ENCODE peak calls at places on chromosomes 11 and 22, in six cellular contexts. One of them, this sample, is unnamed.

GRCh38 chr22:27982106-27982505 is 63.0 kb upstream of the PITPNB start:
- DNase-seq in HFF-Myc: no peak
- DNase-seq in endodermal cell: peak; percentile 29
- DNase-seq in body of pancreas: no peak
- DNase-seq in CD8-positive, alpha-beta T cell: no peak
- DNase-seq in foreskin fibroblast: no peak
- DNase-seq in this sample: no peak

GRCh38 chr22:38203090-38203810 is 1.5 kb downstream of the MAFF start:
- DNase-seq in HFF-Myc: no peak
- DNase-seq in endodermal cell: peak; percentile 84
- DNase-seq in body of pancreas: peak; percentile 79
- DNase-seq in CD8-positive, alpha-beta T cell: peak; percentile 27
- DNase-seq in foreskin fibroblast: peak; percentile 52
- DNase-seq in this sample: no peak

GRCh38 chr22:38923463-38924196 is 33.8 kb upstream of the APOBEC3A start:
- DNase-seq in HFF-Myc: peak; percentile 92
- DNase-seq in endodermal cell: peak; percentile 69
- DNase-seq in body of pancreas: peak; percentile 85
- DNase-seq in CD8-positive, alpha-beta T cell: no peak
- DNase-seq in foreskin fibroblast: peak; percentile 90
- DNase-seq in this sample: peak; percentile 14

GRCh38 chr11:5380740-5381342 is 2.8 kb upstream of the OR51M1 start:
- DNase-seq in HFF-Myc: peak; percentile 32
- DNase-seq in endodermal cell: peak; percentile 87
- DNase-seq in body of pancreas: peak; percentile 56
- DNase-seq in CD8-positive, alpha-beta T cell: no peak
- DNase-seq in foreskin fibroblast: peak; percentile 82
- DNase-seq in this sample: no peak

GRCh38 chr11:82864268-82864667 is 36.0 kb downstream of the PRCP start:
- DNase-seq in HFF-Myc: peak; percentile 44
- DNase-seq in endodermal cell: peak; percentile 83
- DNase-seq in body of pancreas: peak; percentile 70
- DNase-seq in CD8-positive, alpha-beta T cell: no peak
- DNase-seq in foreskin fibroblast: peak; percentile 92
- DNase-seq in this sample: no peak

GRCh38 chr11:110778351-110778750 is 66.1 kb upstream of the ARHGAP20 start:
- DNase-seq in HFF-Myc: no peak
- DNase-seq in endodermal cell: no peak
- DNase-seq in body of pancreas: no peak
- DNase-seq in CD8-positive, alpha-beta T cell: no peak
- DNase-seq in foreskin fibroblast: peak; percentile 54
- DNase-seq in this sample: no peak

GRCh38 chr22:29078036-29078868 is 5.4 kb downstream of the KREMEN1 start:
- DNase-seq in HFF-Myc: no peak
- DNase-seq in endodermal cell: no peak
- DNase-seq in body of pancreas: no peak
- DNase-seq in CD8-positive, alpha-beta T cell: no peak
- DNase-seq in foreskin fibroblast: peak; percentile 47
- DNase-seq in this sample: no peak

GRCh38 chr11:1640076-1640946 is 10.7 kb downstream of the KRTAP5-5 start:
- DNase-seq in HFF-Myc: no peak
- DNase-seq in endodermal cell: peak; percentile 90
- DNase-seq in body of pancreas: peak; percentile 55
- DNase-seq in CD8-positive, alpha-beta T cell: peak; percentile 10
- DNase-seq in foreskin fibroblast: peak; percentile 59
- DNase-seq in this sample: no peak

GRCh38 chr22:33853200-33854097 is 66.8 kb downstream of the LARGE1 start:
- DNase-seq in HFF-Myc: no peak
- DNase-seq in endodermal cell: no peak
- DNase-seq in body of pancreas: peak; percentile 85
- DNase-seq in CD8-positive, alpha-beta T cell: no peak
- DNase-seq in foreskin fibroblast: peak; percentile 66
- DNase-seq in this sample: peak; percentile 34

GRCh38 chr11:93504110-93505095 is 38.8 kb downstream of the SMCO4 start:
- DNase-seq in HFF-Myc: no peak
- DNase-seq in endodermal cell: no peak
- DNase-seq in body of pancreas: no peak
- DNase-seq in CD8-positive, alpha-beta T cell: no peak
- DNase-seq in foreskin fibroblast: no peak
- DNase-seq in this sample: no peak

GRCh38 chr11:121463689-121464335 is 11.0 kb upstream of the SORL1-AS1 start:
- DNase-seq in HFF-Myc: no peak
- DNase-seq in endodermal cell: no peak
- DNase-seq in body of pancreas: no peak
- DNase-seq in CD8-positive, alpha-beta T cell: no peak
- DNase-seq in foreskin fibroblast: no peak
- DNase-seq in this sample: no peak

GRCh38 chr11:30244255-30244654 is 13.4 kb downstream of the FSHB start:
- DNase-seq in HFF-Myc: no peak
- DNase-seq in endodermal cell: no peak
- DNase-seq in body of pancreas: no peak
- DNase-seq in CD8-positive, alpha-beta T cell: no peak
- DNase-seq in foreskin fibroblast: peak; percentile 8
- DNase-seq in this sample: peak; percentile 16
- H3K4me3 ChIP-seq in HFF-Myc: no peak overlapping the region
- H3K4me3 ChIP-seq in endodermal cell: no peak overlapping the region
- H3K4me3 ChIP-seq in body of pancreas: no peak overlapping the region
- H3K4me3 ChIP-seq in CD8-positive, alpha-beta T cell: no peak overlapping the region
- H3K4me3 ChIP-seq in foreskin fibroblast: no peak overlapping the region
- H3K4me3 ChIP-seq in this sample: no peak overlapping the region

GRCh38 chr11:114279778-114280532 is 16.2 kb upstream of the NNMT start:
- DNase-seq in HFF-Myc: no peak
- DNase-seq in endodermal cell: no peak
- DNase-seq in body of pancreas: no peak
- DNase-seq in CD8-positive, alpha-beta T cell: no peak
- DNase-seq in foreskin fibroblast: peak; percentile 83
- DNase-seq in this sample: no peak

GRCh38 chr11:114281388-114281956 is 14.7 kb upstream of the NNMT start:
- DNase-seq in HFF-Myc: no peak
- DNase-seq in endodermal cell: no peak
- DNase-seq in body of pancreas: no peak
- DNase-seq in CD8-positive, alpha-beta T cell: no peak
- DNase-seq in foreskin fibroblast: no peak
- DNase-seq in this sample: no peak

GRCh38 chr11:114282488-114282887 is 13.7 kb upstream of the NNMT start:
- DNase-seq in HFF-Myc: no peak
- DNase-seq in endodermal cell: no peak
- DNase-seq in body of pancreas: no peak
- DNase-seq in CD8-positive, alpha-beta T cell: no peak
- DNase-seq in foreskin fibroblast: no peak
- DNase-seq in this sample: no peak

GRCh38 chr11:114278342-114279065 is 17.7 kb upstream of the NNMT start:
- DNase-seq in HFF-Myc: no peak
- DNase-seq in endodermal cell: no peak
- DNase-seq in body of pancreas: no peak
- DNase-seq in CD8-positive, alpha-beta T cell: no peak
- DNase-seq in foreskin fibroblast: no peak
- DNase-seq in this sample: no peak

DNA sequence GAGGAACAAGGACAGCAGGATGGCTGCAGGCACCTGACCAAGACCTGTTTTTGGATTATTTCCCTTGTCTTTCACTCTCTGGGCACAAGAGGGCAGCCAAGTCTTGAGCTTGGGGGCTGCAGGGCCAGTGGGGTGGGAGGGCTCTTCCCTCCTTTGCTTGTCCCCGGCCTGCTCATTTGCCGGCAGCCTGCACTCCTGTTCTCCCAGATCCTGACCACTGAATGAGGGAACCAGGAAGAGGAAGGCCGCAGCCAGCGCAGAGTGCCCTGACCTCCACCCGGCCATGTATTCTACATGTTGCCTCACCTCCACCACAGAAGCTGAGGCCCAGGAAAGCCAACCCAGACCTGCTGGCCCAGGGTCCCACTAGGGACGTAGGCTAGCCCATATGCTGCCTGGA is 15.5 kb upstream of the NNMT start:
- DNase-seq in HFF-Myc: peak; percentile 54
- DNase-seq in endodermal cell: peak; percentile 93
- DNase-seq in body of pancreas: peak; percentile 23
- DNase-seq in CD8-positive, alpha-beta T cell: no peak
- DNase-seq in foreskin fibroblast: peak; percentile 92
- DNase-seq in this sample: no peak
- TF ChIP-seq CTCF in HFF-Myc: peak; percentile 71
- TF ChIP-seq CTCF in endodermal cell: peak; percentile 91
- TF ChIP-seq CTCF in body of pancreas: peak; percentile 16
- TF ChIP-seq CTCF in CD8-positive, alpha-beta T cell: peak; percentile 22
- TF ChIP-seq CTCF in foreskin fibroblast: peak; percentile 70
- TF ChIP-seq CTCF in this sample: peak; percentile 83

GRCh38 chr11:96464695-96465307 is 75.0 kb downstream of the JRKL start:
- DNase-seq in HFF-Myc: peak; percentile 56
- DNase-seq in endodermal cell: no peak
- DNase-seq in body of pancreas: no peak
- DNase-seq in CD8-positive, alpha-beta T cell: no peak
- DNase-seq in foreskin fibroblast: peak; percentile 77
- DNase-seq in this sample: peak; percentile 24
- H3K4me3 ChIP-seq in HFF-Myc: no peak overlapping the region
- H3K4me3 ChIP-seq in endodermal cell: no peak overlapping the region
- H3K4me3 ChIP-seq in body of pancreas: no peak overlapping the region
- H3K4me3 ChIP-seq in CD8-positive, alpha-beta T cell: no peak overlapping the region
- H3K4me3 ChIP-seq in foreskin fibroblast: no peak overlapping the region
- H3K4me3 ChIP-seq in this sample: no peak overlapping the region

GRCh38 chr11:47620836-47621378 is 21.5 kb downstream of the MTCH2 start:
- DNase-seq in HFF-Myc: no peak
- DNase-seq in endodermal cell: no peak
- DNase-seq in body of pancreas: no peak
- DNase-seq in CD8-positive, alpha-beta T cell: no peak
- DNase-seq in foreskin fibroblast: no peak
- DNase-seq in this sample: no peak

GRCh38 chr11:47616726-47617416 is 22.7 kb upstream of the C1QTNF4 start:
- DNase-seq in HFF-Myc: peak; percentile 59
- DNase-seq in endodermal cell: peak; percentile 85
- DNase-seq in body of pancreas: peak; percentile 45
- DNase-seq in CD8-positive, alpha-beta T cell: no peak
- DNase-seq in foreskin fibroblast: peak; percentile 88
- DNase-seq in this sample: peak; percentile 34

GRCh38 chr11:47615249-47615648 is 21.0 kb upstream of the C1QTNF4 start:
- DNase-seq in HFF-Myc: no peak
- DNase-seq in endodermal cell: peak; percentile 7
- DNase-seq in body of pancreas: no peak
- DNase-seq in CD8-positive, alpha-beta T cell: no peak
- DNase-seq in foreskin fibroblast: no peak
- DNase-seq in this sample: no peak

DNA sequence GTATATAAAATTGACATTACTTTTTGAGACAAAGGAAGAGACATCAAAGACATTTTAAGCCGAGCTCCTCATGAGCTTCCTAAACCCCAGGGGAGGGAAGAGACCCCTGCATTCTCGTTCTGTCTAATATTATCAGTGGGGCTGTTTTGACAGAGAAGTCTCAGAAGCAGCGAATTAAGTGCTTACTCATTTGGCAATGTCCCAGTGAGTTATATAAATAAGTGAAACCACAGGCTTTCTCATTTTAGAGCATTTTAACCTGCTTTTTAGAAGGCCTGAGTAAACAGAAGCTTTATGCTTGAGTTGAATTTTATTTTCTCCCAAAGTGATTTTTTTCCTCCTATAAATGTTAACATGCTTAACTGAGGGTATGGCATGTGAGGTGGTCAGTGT is 23.2 kb upstream of the C1QTNF4 start:
- DNase-seq in HFF-Myc: no peak
- DNase-seq in endodermal cell: no peak
- DNase-seq in body of pancreas: no peak
- DNase-seq in CD8-positive, alpha-beta T cell: no peak
- DNase-seq in foreskin fibroblast: peak; percentile 74
- DNase-seq in this sample: no peak
- TF ChIP-seq CTCF in HFF-Myc: no peak
- TF ChIP-seq CTCF in endodermal cell: peak; percentile 6
- TF ChIP-seq CTCF in body of pancreas: no peak
- TF ChIP-seq CTCF in CD8-positive, alpha-beta T cell: no peak
- TF ChIP-seq CTCF in foreskin fibroblast: no peak
- TF ChIP-seq CTCF in this sample: no peak

DNA sequence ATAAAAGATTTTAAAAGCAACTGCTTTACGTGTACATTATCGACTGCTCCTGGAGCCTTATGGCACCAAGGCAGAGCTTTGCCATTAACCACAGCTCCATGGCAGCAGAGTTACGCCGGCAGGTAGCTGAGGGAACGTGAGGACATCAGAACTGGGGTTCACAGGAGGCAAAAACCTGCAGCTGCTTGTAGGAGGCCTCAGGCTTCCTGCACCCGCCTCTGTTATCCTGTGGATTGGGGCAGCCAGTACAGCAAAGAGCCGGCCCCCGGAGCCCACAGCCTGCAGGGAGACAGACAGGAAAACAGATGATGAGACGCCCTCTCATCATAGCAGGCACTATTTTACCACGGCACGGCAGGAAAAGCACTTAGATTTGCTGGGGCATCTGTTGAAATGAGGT is 870.2 kb downstream of the TBC1D22A start:
- DNase-seq in HFF-Myc: no peak
- DNase-seq in endodermal cell: no peak
- DNase-seq in body of pancreas: no peak
- DNase-seq in CD8-positive, alpha-beta T cell: no peak
- DNase-seq in foreskin fibroblast: no peak
- DNase-seq in this sample: no peak
- H3K4me3 ChIP-seq in HFF-Myc: no peak overlapping the region
- H3K4me3 ChIP-seq in endodermal cell: no peak overlapping the region
- H3K4me3 ChIP-seq in body of pancreas: no peak overlapping the region
- H3K4me3 ChIP-seq in CD8-positive, alpha-beta T cell: no peak overlapping the region
- H3K4me3 ChIP-seq in foreskin fibroblast: no peak overlapping the region
- H3K4me3 ChIP-seq in this sample: no peak overlapping the region

GRCh38 chr11:118310781-118311485 is 6.4 kb downstream of the CD3E start:
- DNase-seq in HFF-Myc: no peak
- DNase-seq in endodermal cell: no peak
- DNase-seq in body of pancreas: no peak
- DNase-seq in CD8-positive, alpha-beta T cell: no peak
- DNase-seq in foreskin fibroblast: no peak
- DNase-seq in this sample: no peak

GRCh38 chr11:118312328-118312727 is 7.8 kb downstream of the CD3E start:
- DNase-seq in HFF-Myc: no peak
- DNase-seq in endodermal cell: no peak
- DNase-seq in body of pancreas: no peak
- DNase-seq in CD8-positive, alpha-beta T cell: no peak
- DNase-seq in foreskin fibroblast: no peak
- DNase-seq in this sample: no peak

GRCh38 chr11:118310271-118310670 is 5.7 kb downstream of the CD3E start:
- DNase-seq in HFF-Myc: no peak
- DNase-seq in endodermal cell: no peak
- DNase-seq in body of pancreas: no peak
- DNase-seq in CD8-positive, alpha-beta T cell: no peak
- DNase-seq in foreskin fibroblast: no peak
- DNase-seq in this sample: no peak

GRCh38 chr11:118313242-118313641 is 8.7 kb downstream of the CD3E start:
- DNase-seq in HFF-Myc: no peak
- DNase-seq in endodermal cell: no peak
- DNase-seq in body of pancreas: no peak
- DNase-seq in CD8-positive, alpha-beta T cell: no peak
- DNase-seq in foreskin fibroblast: peak; percentile 4
- DNase-seq in this sample: no peak

GRCh38 chr11:118311518-118311917 is 7.0 kb downstream of the CD3E start:
- DNase-seq in HFF-Myc: no peak
- DNase-seq in endodermal cell: no peak
- DNase-seq in body of pancreas: no peak
- DNase-seq in CD8-positive, alpha-beta T cell: no peak
- DNase-seq in foreskin fibroblast: no peak
- DNase-seq in this sample: no peak
- TF ChIP-seq CTCF in HFF-Myc: no peak
- TF ChIP-seq CTCF in endodermal cell: no peak
- TF ChIP-seq CTCF in body of pancreas: no peak
- TF ChIP-seq CTCF in CD8-positive, alpha-beta T cell: no peak
- TF ChIP-seq CTCF in foreskin fibroblast: no peak
- TF ChIP-seq CTCF in this sample: no peak

GRCh38 chr11:65113839-65114238 is 2.2 kb downstream of the TM7SF2 start:
- DNase-seq in HFF-Myc: no peak
- DNase-seq in endodermal cell: no peak
- DNase-seq in body of pancreas: peak; percentile 70
- DNase-seq in CD8-positive, alpha-beta T cell: no peak
- DNase-seq in foreskin fibroblast: no peak
- DNase-seq in this sample: no peak
- H3K4me3 ChIP-seq in HFF-Myc: no peak overlapping the region
- H3K4me3 ChIP-seq in endodermal cell: peak overlapping the region; percentile 87
- H3K4me3 ChIP-seq in body of pancreas: no peak overlapping the region
- H3K4me3 ChIP-seq in CD8-positive, alpha-beta T cell: no peak overlapping the region
- H3K4me3 ChIP-seq in foreskin fibroblast: no peak overlapping the region
- H3K4me3 ChIP-seq in this sample: no peak overlapping the region

GRCh38 chr11:34149786-34150185 is 44.4 kb downstream of the NAT10 start:
- DNase-seq in HFF-Myc: no peak
- DNase-seq in endodermal cell: peak; percentile 63
- DNase-seq in body of pancreas: no peak
- DNase-seq in CD8-positive, alpha-beta T cell: no peak
- DNase-seq in foreskin fibroblast: peak; percentile 58
- DNase-seq in this sample: no peak
- TF ChIP-seq CTCF in HFF-Myc: peak; percentile 53
- TF ChIP-seq CTCF in endodermal cell: peak; percentile 69
- TF ChIP-seq CTCF in body of pancreas: no peak
- TF ChIP-seq CTCF in CD8-positive, alpha-beta T cell: no peak
- TF ChIP-seq CTCF in foreskin fibroblast: peak; percentile 46
- TF ChIP-seq CTCF in this sample: peak; percentile 69